ENCODE peak calls at places on chromosomes 7 and 10, in four cellular contexts. One of them, this sample, is unnamed.

GRCh38 chr7:117715784-117716445 is 157.3 kb downstream of the CTTNBP2 start:
- DNase-seq in globus pallidus: peak
- DNase-seq in T-helper 9 cell: no peak
- DNase-seq in cardiac muscle cell: peak
- DNase-seq in this sample: no peak

GRCh38 chr10:50544857-50545429 is 78.8 kb downstream of the SGMS1 start:
- DNase-seq in globus pallidus: no peak
- DNase-seq in T-helper 9 cell: no peak
- DNase-seq in cardiac muscle cell: no peak
- DNase-seq in this sample: no peak

GRCh38 chr10:132836832-132837540 is 51.0 kb upstream of the NKX6-2 start:
- DNase-seq in globus pallidus: peak
- DNase-seq in T-helper 9 cell: peak
- DNase-seq in cardiac muscle cell: peak
- DNase-seq in this sample: no peak

GRCh38 chr7:44244282-44244681 is 43.5 kb downstream of the YKT6 start:
- DNase-seq in globus pallidus: no peak
- DNase-seq in T-helper 9 cell: no peak
- DNase-seq in cardiac muscle cell: peak
- DNase-seq in this sample: peak

GRCh38 chr10:80870282-80870681 is 332.6 kb downstream of the SH2D4B start:
- DNase-seq in globus pallidus: no peak
- DNase-seq in T-helper 9 cell: no peak
- DNase-seq in cardiac muscle cell: no peak
- DNase-seq in this sample: no peak

GRCh38 chr10:84135836-84136235 is 3.5 kb upstream of the GHITM start:
- DNase-seq in globus pallidus: no peak
- DNase-seq in T-helper 9 cell: no peak
- DNase-seq in cardiac muscle cell: no peak
- DNase-seq in this sample: no peak

GRCh38 chr10:13528138-13528874 is 508 bp downstream of the BEND7 start:
- DNase-seq in globus pallidus: no peak
- DNase-seq in T-helper 9 cell: no peak
- DNase-seq in cardiac muscle cell: peak
- DNase-seq in this sample: peak

GRCh38 chr10:86611386-86611785 is 43.0 kb upstream of the OPN4 start:
- DNase-seq in globus pallidus: no peak
- DNase-seq in T-helper 9 cell: no peak
- DNase-seq in cardiac muscle cell: no peak
- DNase-seq in this sample: no peak

GRCh38 chr7:96992624-96993452 is 12.5 kb upstream of the DLX6 start:
- DNase-seq in globus pallidus: no peak
- DNase-seq in T-helper 9 cell: no peak
- DNase-seq in cardiac muscle cell: no peak
- DNase-seq in this sample: no peak

GRCh38 chr7:1539346-1540321 is 9.1 kb downstream of the MAFK start:
- DNase-seq in globus pallidus: no peak
- DNase-seq in T-helper 9 cell: no peak
- DNase-seq in cardiac muscle cell: no peak
- DNase-seq in this sample: peak

GRCh38 chr10:104329754-104330153 is 8.5 kb downstream of the ITPRIP start:
- DNase-seq in globus pallidus: no peak
- DNase-seq in T-helper 9 cell: no peak
- DNase-seq in cardiac muscle cell: no peak
- DNase-seq in this sample: peak

GRCh38 chr7:79979437-79979836 is 155.2 kb upstream of the GNAI1 start:
- DNase-seq in globus pallidus: no peak
- DNase-seq in T-helper 9 cell: no peak
- DNase-seq in cardiac muscle cell: no peak
- DNase-seq in this sample: no peak